ENCODE peak calls at places on chromosomes 2 and 18, in eight cellular contexts. F, M, U, W, C, J, E and P are unnamed samples.

GRCh38 chr2:187210726-187211125 is 237.3 kb downstream of the CALCRL start:
- DNase-seq in F (no peak), M (no peak), U (no peak), W (no peak), C (no peak), J (no peak), E (no peak), P (no peak)

GRCh38 chr18:42414756-42415454 is 459.9 kb downstream of the PIK3C3 start:
- DNase-seq in F (no peak), M (no peak), U (peak; percentile 96), W (no peak), C (peak; percentile 60), J (no peak), E (no peak), P (no peak)

GRCh38 chr2:163601377-163601776 is 134.4 kb downstream of the FIGN start:
- DNase-seq in F (no peak), M (no peak), U (no peak), W (no peak), C (peak; percentile 15), J (no peak), E (no peak), P (no peak)

GRCh38 chr2:143901185-143901842 is 618.6 kb downstream of the ZEB2 start:
- DNase-seq in F (no peak), M (no peak), U (peak; percentile 72), W (no peak), C (peak; percentile 74), J (no peak), E (no peak), P (no peak)

GRCh38 chr2:235577404-235578330 is 83.8 kb downstream of the AGAP1 start:
- DNase-seq in F (no peak), M (no peak), U (no peak), W (no peak), C (no peak), J (no peak), E (no peak), P (no peak)

GRCh38 chr18:76169733-76170132 is 325.3 kb downstream of the ZNF516 start:
- DNase-seq in F (no peak), M (no peak), U (no peak), W (peak; percentile 4), C (no peak), J (no peak), E (no peak), P (no peak)

GRCh38 chr2:173741715-173742114 is 223.5 kb downstream of the SP3 start:
- DNase-seq in F (peak; percentile 14), M (no peak), U (no peak), W (no peak), C (no peak), J (no peak), E (no peak), P (no peak)

GRCh38 chr2:8753609-8754008 is 71.8 kb downstream of the ID2 start:
- DNase-seq in F (no peak), M (no peak), U (peak; percentile 14), W (peak; percentile 9), C (no peak), J (no peak), E (no peak), P (no peak)

GRCh38 chr2:122980672-122981071 is 1044.4 kb upstream of the CNTNAP5 start:
- DNase-seq in F (peak; percentile 54), M (no peak), U (no peak), W (no peak), C (no peak), J (no peak), E (no peak), P (no peak)

GRCh38 chr2:168176402-168176801 is 71.0 kb downstream of the STK39 start:
- DNase-seq in F (no peak), M (no peak), U (no peak), W (no peak), C (no peak), J (no peak), E (no peak), P (no peak)

GRCh38 chr2:38409136-38409903 is 32.2 kb upstream of the ATL2 start:
- DNase-seq in F (no peak), M (no peak), U (peak; percentile 31), W (no peak), C (no peak), J (no peak), E (no peak), P (no peak)

GRCh38 chr2:204722207-204722606 is 176.9 kb downstream of the PARD3B start:
- DNase-seq in F (no peak), M (no peak), U (peak; percentile 9), W (no peak), C (no peak), J (no peak), E (no peak), P (no peak)

GRCh38 chr18:47669815-47670214 is 260.6 kb downstream of the SMAD2 start:
- DNase-seq in F (no peak), M (no peak), U (no peak), W (no peak), C (no peak), J (no peak), E (no peak), P (no peak)

GRCh38 chr2:157751462-157752058 is 122.9 kb upstream of the ACVR1C start:
- DNase-seq in F (no peak), M (no peak), U (peak; percentile 6), W (peak; percentile 15), C (peak; percentile 35), J (no peak), E (no peak), P (no peak)

GRCh38 chr18:58507881-58508280 is 121.0 kb downstream of the ALPK2 start:
- DNase-seq in F (no peak), M (no peak), U (no peak), W (no peak), C (no peak), J (no peak), E (no peak), P (no peak)

GRCh38 chr2:220356076-220356475 is 728.6 kb downstream of the SLC4A3 start:
- DNase-seq in F (no peak), M (no peak), U (no peak), W (no peak), C (no peak), J (no peak), E (no peak), P (no peak)

GRCh38 chr2:7077660-7078278 is 160.6 kb downstream of the RNF144A start:
- DNase-seq in F (no peak), M (no peak), U (no peak), W (no peak), C (no peak), J (no peak), E (no peak), P (no peak)

GRCh38 chr2:232444409-232445148 is 11.4 kb upstream of the ALPI start:
- DNase-seq in F (no peak), M (peak; percentile 48), U (peak; percentile 53), W (peak; percentile 67), C (peak; percentile 6), J (no peak), E (peak; percentile 67), P (no peak)

GRCh38 chr2:238784671-238785527 is 63.0 kb upstream of the TWIST2 start:
- DNase-seq in F (peak; percentile 23), M (peak; percentile 21), U (peak; percentile 90), W (peak; percentile 76), C (peak; percentile 20), J (peak; percentile 74), E (peak; percentile 36), P (peak; percentile 59)

GRCh38 chr2:53859354-53860159 is at the start of gene GPR75:
- DNase-seq in F (no peak), M (no peak), U (peak; percentile 13), W (no peak), C (no peak), J (no peak), E (no peak), P (no peak)

GRCh38 chr2:172295677-172296076 is 131.7 kb upstream of the ITGA6 start:
- DNase-seq in F (no peak), M (no peak), U (no peak), W (no peak), C (no peak), J (no peak), E (no peak), P (no peak)

GRCh38 chr2:68742638-68743037 is 8.0 kb downstream of the ARHGAP25 start:
- DNase-seq in F (no peak), M (no peak), U (no peak), W (no peak), C (no peak), J (no peak), E (no peak), P (no peak)

GRCh38 chr2:127623388-127624320 is 22.3 kb upstream of the GPR17 start:
- DNase-seq in F (no peak), M (no peak), U (peak; percentile 11), W (no peak), C (no peak), J (peak; percentile 60), E (no peak), P (no peak)